ENCODE peak calls at places on chromosomes 5 and 9, in four cellular contexts. S is WTC11, K is HepG2, P is SK-N-SH. D is an unnamed sample.
A peak's percentile ranks its signal among the peaks of the same experiment; 100 is the strongest.

GRCh38 chr9:108762348-108763055 is 93.3 kb downstream of the ACTL7B start:
- DNase-seq in S (no peak), K (no peak), P (no peak), D (no peak)

GRCh38 chr9:93256878-93257807 is 73.2 kb downstream of the WNK2 start:
- DNase-seq in S (no peak), K (no peak), P (peak; percentile 27), D (no peak)

GRCh38 chr9:71758785-71759184 is 9.5 kb downstream of the CEMIP2 start:
- DNase-seq in S (no peak), K (peak; percentile 96), P (no peak), D (peak; percentile 57)

GRCh38 chr5:132283423-132284043 is 10.7 kb upstream of the SLC22A4 start:
- DNase-seq in S (peak; percentile 44), K (peak; percentile 43), P (peak; percentile 67), D (no peak)

GRCh38 chr5:137622850-137623249 is 113.0 kb downstream of the KLHL3 start:
- DNase-seq in S (no peak), K (peak; percentile 64), P (no peak), D (no peak)

GRCh38 chr9:107954303-107954702 is 464.7 kb upstream of the KLF4 start:
- DNase-seq in S (no peak), K (no peak), P (no peak), D (no peak)

GRCh38 chr5:80204808-80205614 is 50.8 kb downstream of the SERINC5 start:
- DNase-seq in S (no peak), K (peak; percentile 95), P (peak; percentile 58), D (peak; percentile 83)

GRCh38 chr5:14171621-14172020 is 28.5 kb downstream of the TRIO start:
- DNase-seq in S (no peak), K (peak; percentile 43), P (no peak), D (no peak)

GRCh38 chr9:123438821-123439220 is 82.8 kb downstream of the CRB2 start:
- DNase-seq in S (peak; percentile 59), K (peak; percentile 64), P (no peak), D (no peak)

GRCh38 chr9:37602817-37603216 is 10.4 kb upstream of the TOMM5 start:
- DNase-seq in S (no peak), K (no peak), P (no peak), D (no peak)

GRCh38 chr9:112273826-112274225 is 59.6 kb downstream of the PTBP3 start:
- DNase-seq in S (no peak), K (no peak), P (peak; percentile 36), D (no peak)

GRCh38 chr9:113580041-113580953 is 116.8 kb downstream of the RGS3 start:
- DNase-seq in S (no peak), K (no peak), P (no peak), D (no peak)

GRCh38 chr9:13904311-13904710 is 409.6 kb downstream of the NFIB start:
- DNase-seq in S (no peak), K (no peak), P (no peak), D (no peak)

GRCh38 chr9:34793428-34793827 is 83.5 kb upstream of the CCL21 start:
- DNase-seq in S (no peak), K (no peak), P (no peak), D (no peak)

GRCh38 chr9:37963936-37964739 is 60.2 kb upstream of the SLC25A51 start:
- DNase-seq in S (no peak), K (peak; percentile 94), P (no peak), D (no peak)

GRCh38 chr5:135242021-135242480 is 157.0 kb downstream of the MACROH2A1 start:
- DNase-seq in S (no peak), K (no peak), P (no peak), D (no peak)

GRCh38 chr5:77850536-77851228 is 74.5 kb upstream of the TBCA start:
- DNase-seq in S (no peak), K (no peak), P (no peak), D (no peak)

GRCh38 chr5:173794901-173795416 is 93.2 kb upstream of the CPEB4 start:
- DNase-seq in S (no peak), K (peak; percentile 62), P (no peak), D (no peak)

GRCh38 chr9:16248816-16249215 is 621.7 kb downstream of the BNC2 start:
- DNase-seq in S (no peak), K (no peak), P (no peak), D (no peak)

GRCh38 chr9:27505744-27506161 is 18.3 kb upstream of the IFNK start:
- DNase-seq in S (no peak), K (no peak), P (no peak), D (no peak)

GRCh38 chr5:72633041-72633445 is 125.8 kb upstream of the ZNF366 start:
- DNase-seq in S (no peak), K (no peak), P (no peak), D (peak; percentile 66)

GRCh38 chr9:123640792-123641222 is 284.8 kb downstream of the CRB2 start:
- DNase-seq in S (no peak), K (no peak), P (no peak), D (no peak)

GRCh38 chr9:109272745-109273144 is 48.1 kb downstream of the EPB41L4B start:
- DNase-seq in S (no peak), K (no peak), P (no peak), D (no peak)

GRCh38 chr5:13331585-13331984 is 612.9 kb downstream of the DNAH5 start:
- DNase-seq in S (no peak), K (no peak), P (no peak), D (no peak)

GRCh38 chr9:5510360-5510931 is at the start of gene PDCD1LG2:
- DNase-seq in S (no peak), K (no peak), P (peak; percentile 32), D (no peak)

GRCh38 chr5:109874108-109874507 is 184.4 kb downstream of the MAN2A1 start:
- DNase-seq in S (no peak), K (no peak), P (no peak), D (no peak)

GRCh38 chr5:168647083-168647482 is 67.9 kb upstream of the PANK3 start:
- DNase-seq in S (no peak), K (no peak), P (no peak), D (no peak)

GRCh38 chr5:177256296-177256695 is 47.2 kb downstream of the RAB24 start:
- DNase-seq in S (no peak), K (no peak), P (no peak), D (no peak)

GRCh38 chr5:178277346-178277745 is 44.7 kb upstream of the PHYKPL start:
- DNase-seq in S (no peak), K (no peak), P (no peak), D (no peak)

GRCh38 chr9:94511134-94511942 is 43.5 kb upstream of the PCAT7 start:
- DNase-seq in S (no peak), K (peak; percentile 63), P (no peak), D (no peak)

GRCh38 chr9:37920471-37921167 is 16.7 kb upstream of the SLC25A51 start:
- DNase-seq in S (peak; percentile 59), K (no peak), P (no peak), D (peak; percentile 35)

GRCh38 chr9:89122944-89123343 is 55.7 kb downstream of the SHC3 start:
- DNase-seq in S (no peak), K (no peak), P (no peak), D (no peak)

GRCh38 chr5:61051267-61051666 is 106.3 kb downstream of the NDUFAF2 start:
- DNase-seq in S (no peak), K (peak; percentile 5), P (no peak), D (no peak)

GRCh38 chr9:105696219-105696793 is 2.0 kb downstream of the TMEM38B start:
- DNase-seq in S (no peak), K (no peak), P (no peak), D (no peak)

GRCh38 chr9:557601-558201 is 283.8 kb upstream of the DMRT1 start:
- DNase-seq in S (no peak), K (peak; percentile 11), P (no peak), D (no peak)

GRCh38 chr5:151345187-151345807 is 2.1 kb downstream of the SLC36A2 start:
- DNase-seq in S (no peak), K (no peak), P (no peak), D (no peak)

GRCh38 chr5:539469-540214 is 15.4 kb upstream of the SLC9A3 start:
- DNase-seq in S (peak; percentile 5), K (no peak), P (no peak), D (no peak)

GRCh38 chr5:149333711-149334443 is 11.4 kb upstream of the GRPEL2 start:
- DNase-seq in S (no peak), K (no peak), P (no peak), D (no peak)

GRCh38 chr5:172973931-172974330 is 9.6 kb upstream of the ATP6V0E1 start:
- DNase-seq in S (no peak), K (no peak), P (no peak), D (no peak)

DNA sequence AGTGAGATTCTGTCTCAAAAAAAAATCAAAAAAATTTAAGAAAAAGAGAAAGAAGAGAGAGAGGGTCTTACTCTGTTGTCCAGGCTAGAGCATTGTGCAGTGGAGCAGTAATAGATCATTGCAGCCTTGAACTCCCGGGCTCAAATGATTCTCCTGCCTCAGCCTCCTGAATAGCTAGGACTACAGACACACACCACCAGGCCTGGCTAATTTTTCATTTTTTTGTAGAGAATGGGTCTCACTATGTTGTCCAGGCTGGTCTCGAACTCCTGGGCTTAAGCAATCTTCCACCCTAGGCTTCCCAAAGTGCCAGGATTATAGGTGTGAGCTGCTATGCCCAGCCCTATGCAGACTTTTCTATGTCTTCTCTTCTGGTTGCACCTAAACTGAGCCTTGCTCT is 25.0 kb downstream of the RRAGA start:
- DNase-seq in S (no peak), K (no peak), P (no peak), D (no peak)
- TF ChIP-seq FOXJ3 in S (no peak), K (no peak), P (no peak), D (no peak)

GRCh38 chr9:137194909-137195308 is 5.6 kb downstream of the TPRN start:
- DNase-seq in S (no peak), K (no peak), P (no peak), D (no peak)
- TF ChIP-seq FOXJ3 in S (no peak), K (no peak), P (no peak), D (no peak)

DNA sequence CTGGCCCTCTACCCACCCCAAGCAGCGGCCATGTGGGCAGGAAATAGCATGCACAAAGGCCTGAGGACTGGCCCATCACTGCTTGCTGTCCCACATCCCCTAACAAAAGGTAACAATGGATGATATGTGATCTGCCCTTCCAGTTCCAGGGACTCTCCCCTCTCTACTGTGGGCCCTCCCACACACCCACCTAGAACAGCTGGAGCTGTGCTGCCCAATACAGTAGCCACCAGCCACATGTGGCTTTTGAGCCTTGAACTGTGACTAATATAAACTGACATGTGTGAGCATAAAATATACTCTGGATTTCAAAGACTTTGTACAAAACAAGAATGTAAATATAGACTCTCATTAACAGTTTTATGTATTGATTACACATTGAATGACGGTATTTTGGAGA is 78.1 kb downstream of the C5orf15 start:
- DNase-seq in S (no peak), K (no peak), P (no peak), D (no peak)
- TF ChIP-seq FOXJ3 in S (no peak), K (no peak), P (no peak), D (no peak)

DNA sequence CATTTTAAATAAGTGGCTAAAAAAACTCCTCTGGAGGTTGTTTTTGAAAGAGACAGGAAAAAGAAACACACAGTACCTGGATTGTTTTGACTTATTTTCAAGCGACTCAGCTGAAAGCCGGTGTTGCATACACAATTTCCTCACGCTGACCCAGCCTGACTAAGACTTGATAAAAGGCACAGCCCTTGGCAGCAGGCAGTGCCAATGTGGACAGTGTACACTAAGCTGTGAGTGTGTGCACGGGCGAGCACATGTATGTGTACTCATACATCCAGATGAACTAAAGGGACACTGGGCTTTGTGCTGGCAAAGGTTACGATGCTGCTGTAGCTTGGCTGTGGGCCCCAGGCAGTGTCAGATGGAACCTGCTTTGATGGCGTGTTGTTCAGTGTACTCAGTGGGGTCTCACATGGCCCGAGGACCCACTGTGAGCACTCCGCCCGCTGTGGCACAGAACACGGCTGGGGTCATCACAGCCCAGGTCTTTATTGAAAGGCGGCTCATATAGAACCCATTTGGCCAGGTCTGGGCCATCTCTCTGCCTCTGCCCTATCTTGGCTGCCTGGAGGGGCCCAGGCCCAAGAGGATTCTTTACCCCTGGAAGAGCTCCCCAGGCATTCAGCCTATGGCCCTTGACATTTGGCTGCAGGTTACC is 92.4 kb downstream of the ANKRD33B start:
- DNase-seq in S (no peak), K (no peak), P (no peak), D (no peak)
- TF ChIP-seq FOXJ3 in S (no peak), K (no peak), P (no peak), D (no peak)